ENCODE peak calls at places on chromosomes 1 and 21, in ten cellular contexts. W is HFF-Myc, V is neural crest cell, R is colonic mucosa, Y is heart left ventricle, G is astrocyte of the spinal cord, D is sigmoid colon, P is WTC11, Q is lung, I is astrocyte of the cerebellum. Z is an unnamed sample.

GRCh38 chr21:27525780-27526179 is 558.9 kb upstream of the ADAMTS5 start:
- DNase-seq in R (no peak), V (no peak), I (no peak), Q (no peak), D (no peak), W (no peak), Y (no peak), G (no peak), P (no peak), Z (peak)

GRCh38 chr21:39867198-39867650 is at the start of gene PCP4:
- DNase-seq in G (peak), D (peak), V (peak), I (no peak), P (peak), Y (peak), Q (peak), R (peak), W (no peak), Z (no peak)

GRCh38 chr1:160030657-160031367 is 978 bp downstream of the PIGM start:
- DNase-seq in V (no peak), P (no peak), Y (no peak), D (no peak), G (no peak), R (peak), Q (no peak), I (no peak), W (no peak), Z (peak)

GRCh38 chr1:209491496-209491895 is 92.0 kb upstream of the CAMK1G start:
- DNase-seq in I (no peak), V (no peak), G (no peak), P (no peak), W (no peak), R (no peak), D (no peak), Q (no peak), Y (no peak), Z (no peak)

GRCh38 chr1:14522331-14523241 is 75.9 kb upstream of the KAZN start:
- DNase-seq in Q (no peak), D (peak), G (peak), V (no peak), I (peak), P (peak), R (no peak), W (peak), Y (no peak), Z (peak)

GRCh38 chr21:46227811-46228344 is 696 bp downstream of the LSS start:
- DNase-seq in D (peak), Y (no peak), V (no peak), W (no peak), R (no peak), I (no peak), G (no peak), Q (no peak), P (no peak), Z (peak)

GRCh38 chr21:33266784-33267135 is 593 bp downstream of the IL10RB start:
- DNase-seq in D (no peak), P (no peak), G (no peak), Q (no peak), R (peak), I (no peak), V (no peak), Y (no peak), W (no peak), Z (peak)

GRCh38 chr1:47711848-47712492 is 274.1 kb downstream of the FOXD2 start:
- DNase-seq in D (no peak), R (no peak), Q (no peak), I (no peak), Y (no peak), P (no peak), W (no peak), G (no peak), V (no peak), Z (no peak)

GRCh38 chr1:44677201-44677520 is 2.6 kb downstream of the ARMH1 start:
- DNase-seq in V (no peak), D (no peak), I (no peak), W (no peak), Q (no peak), R (no peak), G (peak), Y (no peak), P (no peak), Z (peak)

GRCh38 chr1:24283326-24284155 is 35.6 kb upstream of the GRHL3 start:
- DNase-seq in W (peak), D (no peak), V (no peak), P (no peak), Q (no peak), Y (no peak), R (peak), G (peak), I (peak), Z (peak)

GRCh38 chr1:203026666-203027663 is 674 bp downstream of the PPFIA4 start:
- DNase-seq in Q (no peak), V (no peak), G (no peak), I (no peak), D (no peak), W (no peak), Y (no peak), R (peak), P (peak), Z (no peak)

GRCh38 chr1:150751443-150751842 is 14.1 kb downstream of the CTSS start:
- DNase-seq in Y (no peak), I (no peak), W (no peak), R (no peak), V (no peak), D (no peak), P (no peak), G (no peak), Q (peak), Z (no peak)

GRCh38 chr21:42397291-42398129 is 1.7 kb upstream of the TMPRSS3 start:
- DNase-seq in V (no peak), D (peak), P (no peak), R (no peak), G (no peak), W (no peak), Y (no peak), I (no peak), Q (no peak), Z (no peak)

GRCh38 chr1:232579958-232580705 is 49.8 kb downstream of the SIPA1L2 start:
- DNase-seq in G (no peak), I (no peak), W (no peak), V (no peak), P (no peak), D (no peak), Q (no peak), R (no peak), Y (no peak), Z (no peak)

GRCh38 chr1:42379794-42380616 is 587 bp upstream of the RIMKLA start:
- DNase-seq in I (peak), V (no peak), D (no peak), R (no peak), W (peak), G (peak), P (peak), Y (no peak), Q (no peak), Z (peak)

GRCh38 chr1:222081859-222082258 is 340.0 kb upstream of the DUSP10 start:
- DNase-seq in Y (no peak), Q (no peak), D (no peak), G (no peak), I (no peak), W (no peak), P (no peak), V (no peak), R (no peak), Z (no peak)

GRCh38 chr1:43783096-43783670 is 75.8 kb downstream of the ST3GAL3 start:
- DNase-seq in I (no peak), V (no peak), Y (no peak), W (no peak), Q (no peak), G (no peak), R (no peak), P (no peak), D (no peak), Z (no peak)

GRCh38 chr21:31900121-31900895 is 27.5 kb downstream of the HUNK start:
- DNase-seq in D (no peak), Y (no peak), R (peak), G (no peak), I (no peak), V (no peak), Q (no peak), P (no peak), W (no peak), Z (no peak)

GRCh38 chr1:100631015-100631521 is 88.5 kb upstream of the VCAM1 start:
- DNase-seq in D (no peak), Q (no peak), R (no peak), V (no peak), Y (peak), W (peak), G (peak), P (no peak), I (peak), Z (peak)

GRCh38 chr1:240170245-240170644 is 78.6 kb downstream of the FMN2 start:
- DNase-seq in V (no peak), W (no peak), D (no peak), G (no peak), Q (no peak), Y (no peak), R (no peak), I (no peak), P (no peak), Z (no peak)

GRCh38 chr1:95126366-95126765 is 9.2 kb downstream of the TLCD4 start:
- DNase-seq in Y (no peak), I (no peak), V (no peak), Q (no peak), D (no peak), R (no peak), P (no peak), W (no peak), G (no peak), Z (no peak)

GRCh38 chr1:190708418-190709057 is 230.9 kb upstream of the BRINP3 start:
- DNase-seq in I (no peak), Q (no peak), G (no peak), R (no peak), D (no peak), P (no peak), V (no peak), W (no peak), Y (no peak), Z (no peak)

GRCh38 chr1:90133133-90133532 is 138.2 kb downstream of the ZNF326 start:
- DNase-seq in Y (no peak), W (peak), R (peak), Q (peak), I (peak), G (peak), V (peak), D (no peak), P (peak), Z (peak)

GRCh38 chr21:42844411-42845113 is 34.8 kb downstream of the WDR4 start:
- DNase-seq in I (no peak), V (no peak), D (peak), Y (peak), P (peak), W (no peak), R (no peak), Q (peak), G (peak), Z (no peak)

GRCh38 chr1:52365091-52365745 is 787 bp downstream of the CC2D1B start:
- DNase-seq in R (peak), D (peak), V (no peak), Q (peak), Y (peak), I (peak), P (peak), W (no peak), G (peak), Z (peak)

GRCh38 chr1:236158719-236159118 is 16.4 kb downstream of the GPR137B start:
- DNase-seq in D (no peak), R (no peak), P (no peak), V (no peak), I (no peak), Y (no peak), W (no peak), G (no peak), Q (no peak), Z (no peak)

GRCh38 chr1:173175514-173176146 is 31.5 kb downstream of the TNFSF4 start:
- DNase-seq in R (no peak), Q (no peak), W (no peak), D (no peak), V (no peak), P (no peak), G (peak), Y (no peak), I (no peak), Z (no peak)

GRCh38 chr1:19981170-19981506 is 1.7 kb upstream of the PLA2G2A start:
- DNase-seq in Y (no peak), R (no peak), G (no peak), D (no peak), Q (no peak), I (no peak), P (no peak), V (no peak), W (no peak), Z (no peak)

GRCh38 chr1:159171688-159172501 is 480 bp downstream of the CADM3 start:
- DNase-seq in P (peak), R (no peak), D (peak), Q (no peak), Y (no peak), V (peak), G (no peak), W (no peak), I (no peak), Z (no peak)

GRCh38 chr1:59128784-59129227 is 168.1 kb upstream of the FGGY start:
- DNase-seq in G (peak), V (no peak), P (no peak), I (peak), W (no peak), D (no peak), Y (no peak), Q (no peak), R (no peak), Z (peak)

GRCh38 chr1:179175011-179175934 is 54.2 kb downstream of the ABL2 start:
- DNase-seq in I (no peak), Y (no peak), W (no peak), V (peak), D (no peak), G (peak), P (no peak), R (no peak), Q (no peak), Z (peak)

GRCh38 chr1:154696001-154696400 is 88.0 kb upstream of the ADAR start:
- DNase-seq in G (no peak), W (no peak), P (no peak), Y (no peak), V (no peak), D (no peak), I (no peak), R (no peak), Q (no peak), Z (peak)

DNA sequence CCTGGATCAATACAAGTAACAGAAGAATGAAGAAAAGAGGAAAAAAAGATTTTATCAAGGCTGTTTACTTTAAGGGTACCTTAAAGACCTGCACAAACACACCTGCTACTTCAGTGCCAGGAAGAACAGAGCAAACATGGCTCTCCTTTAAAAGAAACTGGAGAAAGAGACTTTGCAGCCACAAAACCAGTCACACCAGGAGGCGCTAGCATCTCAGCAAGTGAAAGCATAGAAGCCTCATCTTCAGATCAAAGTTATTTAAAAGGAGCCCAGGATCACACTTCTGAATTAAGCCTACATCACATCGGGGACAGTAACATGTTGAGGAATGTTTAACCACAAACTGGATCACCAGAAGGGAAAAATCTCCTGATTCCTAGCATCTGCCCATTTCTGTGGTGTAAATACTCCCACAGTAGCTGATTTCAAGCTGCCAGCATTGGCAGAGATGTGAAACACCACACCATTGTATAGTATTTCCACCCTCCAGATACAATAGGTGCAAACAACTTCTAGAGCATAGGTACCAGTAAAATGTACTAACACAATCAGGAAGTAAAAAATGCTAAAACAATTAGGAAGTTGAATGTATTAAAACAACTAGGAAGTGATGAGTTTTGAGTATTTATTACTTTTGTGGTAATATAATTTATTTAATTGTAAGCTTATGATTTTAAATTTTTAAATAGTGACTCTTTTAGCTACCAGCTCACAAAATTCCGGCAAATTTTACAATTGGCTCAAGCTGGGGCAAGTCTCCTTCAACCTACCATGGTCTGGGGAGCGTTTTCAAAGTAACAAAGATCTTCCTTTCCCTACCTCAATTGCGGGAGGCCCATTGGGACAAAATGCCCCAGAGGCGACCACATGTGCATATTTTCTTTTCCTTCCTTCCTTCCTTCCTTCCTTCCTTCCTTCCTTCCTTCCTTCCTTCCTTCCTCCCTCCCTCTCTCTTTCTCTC is 105.3 kb upstream of the CLDN14 start:
- DNase-seq in I (no peak), Y (no peak), V (no peak), R (no peak), Q (no peak), W (no peak), P (no peak), G (no peak), D (no peak), Z (no peak)
- TF ChIP-seq CTCF in I (no peak), Y (no peak), V (no peak), R (no peak), Q (no peak), W (no peak), P (no peak), G (peak), D (no peak), Z (no peak)

GRCh38 chr1:220269036-220269435 is 3.2 kb downstream of the RAB3GAP2 start:
- DNase-seq in P (no peak), I (no peak), W (no peak), V (no peak), G (no peak), R (no peak), Q (no peak), Y (no peak), D (no peak), Z (no peak)
- TF ChIP-seq CTCF in P (no peak), I (no peak), W (no peak), V (no peak), G (no peak), R (no peak), Q (no peak), Y (no peak), D (no peak), Z (no peak)

GRCh38 chr1:70737125-70737524 is 310.5 kb downstream of the PTGER3 start:
- DNase-seq in W (no peak), V (no peak), D (no peak), R (no peak), Y (no peak), P (no peak), G (no peak), I (no peak), Q (no peak), Z (peak)
- TF ChIP-seq CTCF in W (no peak), V (no peak), D (no peak), R (no peak), Y (no peak), P (no peak), G (no peak), I (no peak), Q (no peak), Z (peak)

DNA sequence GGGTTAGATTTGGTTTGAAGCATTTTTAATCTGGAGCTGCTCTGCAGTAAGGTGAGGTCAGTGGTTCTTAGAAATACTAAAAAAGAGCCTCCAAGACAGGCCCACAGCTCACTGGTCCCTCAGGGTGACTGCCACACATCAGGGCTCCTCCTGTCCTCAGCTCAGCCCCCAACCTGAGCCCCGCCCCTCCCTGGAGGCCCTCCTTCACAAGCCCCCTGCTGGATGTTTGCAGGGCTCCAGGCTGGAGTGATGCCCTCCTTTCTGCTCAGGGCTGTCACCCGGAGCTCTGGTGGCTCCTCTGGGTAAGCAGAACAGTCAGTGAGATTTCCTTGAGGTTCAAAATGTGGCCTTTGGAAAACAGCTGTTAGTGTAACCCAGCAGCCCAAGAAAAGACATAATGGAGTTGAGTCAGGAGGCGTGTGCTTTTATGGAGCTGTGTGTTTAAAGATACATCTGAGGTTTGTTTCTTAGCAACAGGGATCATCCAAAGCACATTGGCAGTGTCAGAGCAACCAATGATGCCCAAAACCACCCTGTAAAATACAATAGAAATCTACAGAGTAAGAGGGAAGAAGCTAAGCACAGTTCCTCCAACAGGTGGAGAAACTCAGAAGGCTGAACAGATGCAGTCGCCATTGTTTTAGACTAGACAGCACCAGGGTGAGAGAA is 21.4 kb downstream of the STUM start:
- DNase-seq in Y (no peak), Q (no peak), I (no peak), P (peak), W (no peak), V (peak), G (no peak), R (no peak), D (peak), Z (no peak)
- TF ChIP-seq CTCF in Y (no peak), Q (no peak), I (peak), P (no peak), W (peak), V (peak), G (peak), R (no peak), D (no peak), Z (peak)

GRCh38 chr1:199780091-199780490 is 247.4 kb upstream of the NR5A2 start:
- DNase-seq in I (no peak), W (no peak), Y (no peak), G (no peak), D (no peak), P (no peak), R (no peak), V (no peak), Q (no peak), Z (no peak)

GRCh38 chr1:199784127-199784526 is 243.4 kb upstream of the NR5A2 start:
- DNase-seq in P (no peak), I (no peak), Q (no peak), G (peak), D (no peak), V (no peak), W (no peak), R (no peak), Y (no peak), Z (peak)

GRCh38 chr1:199776768-199777497 is 250.6 kb upstream of the NR5A2 start:
- DNase-seq in W (no peak), V (no peak), Y (no peak), I (no peak), P (no peak), R (no peak), G (no peak), D (no peak), Q (no peak), Z (no peak)

GRCh38 chr1:199778324-199778955 is 249.1 kb upstream of the NR5A2 start:
- DNase-seq in I (no peak), D (no peak), Y (no peak), V (no peak), P (no peak), Q (no peak), R (peak), G (no peak), W (no peak), Z (no peak)

DNA sequence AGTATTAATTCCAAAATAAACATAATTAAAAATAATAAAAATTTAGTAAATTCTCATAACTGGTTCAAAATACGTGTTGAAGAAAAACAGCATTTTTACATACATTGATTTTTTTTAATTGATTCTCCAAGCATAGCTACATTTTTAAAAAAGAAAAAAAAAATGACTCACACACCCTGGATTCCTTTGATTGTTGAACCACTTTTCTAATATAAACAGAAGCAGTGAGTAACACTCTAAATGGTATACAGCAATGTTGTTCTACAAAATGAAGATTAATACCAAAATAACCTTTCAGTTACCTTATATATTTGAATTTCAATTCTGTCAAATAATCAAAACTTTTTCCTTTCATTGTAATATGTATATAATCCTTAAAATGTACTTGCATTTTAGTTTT is 246.6 kb upstream of the NR5A2 start:
- DNase-seq in G (peak), I (peak), W (no peak), V (no peak), Y (no peak), P (no peak), D (no peak), Q (no peak), R (no peak), Z (peak)
- TF ChIP-seq CTCF in G (no peak), I (no peak), W (no peak), V (no peak), Y (no peak), P (no peak), D (no peak), Q (no peak), R (no peak), Z (no peak)

GRCh38 chr1:188599313-188599712 is 1770.6 kb downstream of the PLA2G4A start:
- DNase-seq in Y (no peak), Q (no peak), V (no peak), I (no peak), D (no peak), G (no peak), W (no peak), P (no peak), R (no peak), Z (no peak)
- TF ChIP-seq CTCF in Y (no peak), Q (no peak), V (peak), I (no peak), D (no peak), G (no peak), W (no peak), P (no peak), R (no peak), Z (no peak)